ENCODE peak calls at places on chromosomes 12 and 14, in eight cellular contexts. U, X, R, V, G, S, M and Z are unnamed samples.
A peak's percentile ranks its signal among the peaks of the same experiment; 100 is the strongest.

GRCh38 chr12:29152223-29152868 is 3.3 kb downstream of the FAR2 start:
- ATAC-seq in V (no peak), M (peak; percentile 17), S (peak; percentile 92), U (no peak), R (no peak), G (no peak), X (no peak), Z (no peak)

GRCh38 chr12:45205165-45205825 is 10.6 kb upstream of the ANO6 start:
- ATAC-seq in R (no peak), G (no peak), S (peak; percentile 87), X (no peak), U (no peak), V (no peak), M (no peak), Z (no peak)

GRCh38 chr12:47346251-47347019 is 266.7 kb upstream of the AMIGO2 start:
- ATAC-seq in U (peak; percentile 100), S (no peak), R (no peak), X (no peak), G (peak; percentile 69), V (no peak), M (no peak), Z (no peak)

GRCh38 chr14:105201156-105201927 is 20.2 kb upstream of the NUDT14 start:
- ATAC-seq in U (peak; percentile 24), R (no peak), G (no peak), V (peak; percentile 14), X (no peak), S (peak; percentile 8), M (no peak), Z (no peak)

GRCh38 chr12:112418248-112418595 is 525 bp upstream of the PTPN11 start:
- ATAC-seq in V (no peak), R (peak; percentile 8), M (peak; percentile 9), X (no peak), G (no peak), U (no peak), S (no peak), Z (no peak)

GRCh38 chr14:63735720-63736119 is 7.9 kb upstream of the SGPP1 start:
- ATAC-seq in V (no peak), G (no peak), R (no peak), M (no peak), U (no peak), X (no peak), S (no peak), Z (no peak)

GRCh38 chr14:78188882-78189281 is 18.7 kb downstream of the NRXN3 start:
- ATAC-seq in G (no peak), V (no peak), X (no peak), M (no peak), U (no peak), R (no peak), S (no peak), Z (no peak)

GRCh38 chr12:89742337-89743022 is 33.8 kb upstream of the ATP2B1 start:
- ATAC-seq in X (no peak), R (no peak), V (no peak), S (peak; percentile 51), U (no peak), G (no peak), M (no peak), Z (no peak)

GRCh38 chr14:53715390-53715730 is 241.3 kb downstream of the BMP4 start:
- ATAC-seq in G (peak; percentile 37), M (no peak), X (no peak), U (peak; percentile 96), S (no peak), V (no peak), R (peak; percentile 86), Z (peak; percentile 74)

GRCh38 chr14:64569108-64570045 is 19.6 kb downstream of the PPP1R36 start:
- ATAC-seq in M (no peak), G (peak; percentile 46), R (peak; percentile 92), V (no peak), U (peak; percentile 60), S (no peak), X (peak; percentile 98), Z (peak; percentile 95)

GRCh38 chr12:92133795-92134637 is 11.6 kb downstream of the BTG1 start:
- ATAC-seq in S (peak; percentile 13), G (no peak), X (no peak), R (no peak), V (no peak), M (peak; percentile 19), U (no peak), Z (no peak)

GRCh38 chr12:92078167-92079053 is 67.2 kb downstream of the BTG1 start:
- ATAC-seq in X (no peak), V (no peak), G (no peak), R (peak; percentile 51), U (no peak), M (peak; percentile 89), S (peak; percentile 7), Z (peak; percentile 87)

GRCh38 chr12:7101694-7102131 is 7.3 kb downstream of the C1RL start:
- ATAC-seq in V (peak; percentile 29), R (no peak), X (no peak), S (no peak), G (no peak), U (no peak), M (no peak), Z (peak; percentile 29)

DNA sequence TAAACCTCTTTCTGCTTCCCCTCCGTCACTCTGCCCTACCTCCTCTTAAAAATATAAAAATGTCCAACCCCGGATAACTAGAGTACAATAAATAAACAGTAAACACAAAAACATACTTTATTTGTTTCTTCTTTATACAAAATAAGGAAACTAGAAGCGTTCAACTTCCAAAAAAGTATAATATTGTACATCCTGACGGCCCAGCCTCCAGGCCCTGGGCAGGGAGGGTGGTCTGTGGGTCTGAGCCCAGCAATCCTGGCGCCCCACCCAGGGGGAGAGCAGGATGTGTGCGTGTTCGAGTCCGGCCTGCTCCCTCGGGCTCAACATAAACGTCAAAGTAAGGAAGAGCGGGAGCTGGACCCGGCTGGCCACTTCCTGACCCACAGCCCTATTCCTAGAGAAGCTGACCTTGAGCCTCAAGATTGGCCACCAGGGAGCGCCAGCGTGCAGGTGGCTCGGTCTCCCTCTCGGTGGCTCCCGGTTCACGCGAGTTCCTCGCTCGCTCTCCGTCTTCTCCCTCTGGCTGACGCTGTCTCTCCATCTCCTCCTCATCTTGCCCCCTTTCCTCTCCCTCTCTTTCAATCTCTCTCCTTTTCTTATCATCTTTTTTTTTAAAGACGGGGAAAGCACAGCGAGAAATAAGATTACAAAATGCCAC is 9.4 kb downstream of the LHX5 start:
- ATAC-seq in R (peak; percentile 85), V (peak; percentile 37), X (peak; percentile 87), M (peak; percentile 94), U (peak; percentile 81), G (peak; percentile 74), S (peak; percentile 92), Z (peak; percentile 74)
- H3K4me3 ChIP-seq in R (no peak overlapping the region), V (peak overlapping the region; percentile 32), X (peak overlapping the region; percentile 21), M (no peak overlapping the region), U (no peak overlapping the region), G (no peak overlapping the region), S (no peak overlapping the region), Z (peak overlapping the region; percentile 39)

GRCh38 chr12:124297856-124298255 is 3.0 kb downstream of the RFLNA start:
- ATAC-seq in U (no peak), R (no peak), M (no peak), V (peak; percentile 4), X (no peak), G (no peak), S (no peak), Z (no peak)

GRCh38 chr12:124296295-124296915 is 1.5 kb downstream of the RFLNA start:
- ATAC-seq in U (peak; percentile 27), S (no peak), V (peak; percentile 5), R (no peak), M (no peak), G (no peak), X (no peak), Z (no peak)

GRCh38 chr12:124296916-124297351 is 2.0 kb downstream of the RFLNA start:
- ATAC-seq in G (no peak), V (no peak), U (peak; percentile 73), R (no peak), S (no peak), M (no peak), X (peak; percentile 7), Z (no peak)

GRCh38 chr12:124298685-124299410 is 4.0 kb downstream of the RFLNA start:
- ATAC-seq in G (no peak), S (no peak), U (no peak), M (no peak), R (no peak), V (no peak), X (no peak), Z (no peak)

GRCh38 chr12:124297389-124297788 is 2.5 kb downstream of the RFLNA start:
- ATAC-seq in S (no peak), M (no peak), X (no peak), R (no peak), U (no peak), G (no peak), V (no peak), Z (no peak)
- TF ChIP-seq POLR2AphosphoS5 in S (no peak), M (no peak), X (no peak), R (no peak), U (no peak), G (no peak), V (no peak), Z (no peak)

GRCh38 chr14:55928316-55928715 is 189.9 kb upstream of the PELI2 start:
- ATAC-seq in U (no peak), V (no peak), X (no peak), R (no peak), G (no peak), M (no peak), S (no peak), Z (no peak)
- H3K27ac ChIP-seq in U (no peak overlapping the region), V (no peak overlapping the region), X (no peak overlapping the region), R (no peak overlapping the region), G (no peak overlapping the region), M (no peak overlapping the region), S (no peak overlapping the region), Z (no peak overlapping the region)

GRCh38 chr12:120474092-120474960 is 4.8 kb upstream of the SRSF9 start:
- ATAC-seq in U (no peak), G (no peak), V (no peak), M (no peak), S (peak; percentile 3), R (peak; percentile 72), X (peak; percentile 31), Z (no peak)
- H3K4me3 ChIP-seq in U (no peak overlapping the region), G (no peak overlapping the region), V (no peak overlapping the region), M (no peak overlapping the region), S (no peak overlapping the region), R (peak overlapping the region; percentile 42), X (no peak overlapping the region), Z (no peak overlapping the region)